ENCODE peak calls at places on chromosome 19, in eight cellular contexts. D, Q, T, C, G, X, F and H are unnamed samples.

GRCh38 chr19:35357867-35358573 is at the start of gene FFAR3:
- ATAC-seq in G (peak; percentile 65), C (no peak), D (peak; percentile 68), Q (peak; percentile 79), F (no peak), X (peak; percentile 65), T (peak; percentile 84), H (peak; percentile 39)

GRCh38 chr19:38743394-38744297 is 628 bp downstream of the CAPN12 start:
- ATAC-seq in Q (no peak), T (no peak), C (no peak), D (no peak), F (no peak), X (no peak), G (no peak), H (no peak)

GRCh38 chr19:10864538-10864899 is 6.8 kb upstream of the CARM1 start:
- ATAC-seq in C (peak; percentile 86), F (peak; percentile 95), X (peak; percentile 85), Q (peak; percentile 84), D (peak; percentile 90), T (peak; percentile 91), G (peak; percentile 92), H (peak; percentile 83)

GRCh38 chr19:4449022-4449825 is 8.4 kb downstream of the UBXN6 start:
- ATAC-seq in C (peak; percentile 74), D (peak; percentile 80), F (no peak), G (peak; percentile 74), T (peak; percentile 63), X (no peak), Q (peak; percentile 93), H (peak; percentile 82)

GRCh38 chr19:30535011-30535410 is 162.8 kb downstream of the ZNF536 start:
- ATAC-seq in Q (no peak), T (no peak), C (no peak), G (no peak), F (no peak), D (no peak), X (no peak), H (no peak)

GRCh38 chr19:10095948-10096614 is 6.4 kb downstream of the ANGPTL6 start:
- ATAC-seq in X (peak; percentile 91), Q (peak; percentile 92), G (peak; percentile 95), T (peak; percentile 96), F (peak; percentile 96), C (peak; percentile 93), D (peak; percentile 90), H (peak; percentile 93)

GRCh38 chr19:58098682-58098998 is 609 bp upstream of the ZSCAN18 start:
- ATAC-seq in G (no peak), Q (no peak), D (peak; percentile 34), T (no peak), C (peak; percentile 19), F (no peak), X (peak; percentile 17), H (no peak)

GRCh38 chr19:29812080-29812880 is 489 bp downstream of the CCNE1 start:
- ATAC-seq in T (no peak), C (no peak), Q (no peak), D (no peak), G (no peak), X (no peak), F (no peak), H (no peak)

GRCh38 chr19:19548915-19549537 is 11.0 kb downstream of the CILP2 start:
- ATAC-seq in Q (no peak), C (no peak), T (no peak), F (no peak), G (no peak), X (no peak), D (no peak), H (no peak)

GRCh38 chr19:8148410-8149231 is 771 bp downstream of the FBN3 start:
- ATAC-seq in F (no peak), T (no peak), D (peak; percentile 49), C (no peak), G (peak; percentile 18), Q (no peak), X (peak; percentile 70), H (no peak)

GRCh38 chr19:48739400-48739825 is 997 bp downstream of the RASIP1 start:
- ATAC-seq in D (no peak), X (no peak), C (no peak), Q (no peak), T (no peak), F (no peak), G (no peak), H (no peak)

GRCh38 chr19:33395561-33396550 is 22.3 kb downstream of the CEBPG start:
- ATAC-seq in C (no peak), G (no peak), F (no peak), Q (no peak), X (peak; percentile 12), D (no peak), T (peak; percentile 17), H (no peak)

GRCh38 chr19:6417713-6418561 is 6.7 kb downstream of the KHSRP start:
- ATAC-seq in Q (peak; percentile 54), D (peak; percentile 71), G (peak; percentile 41), X (peak; percentile 61), C (no peak), T (no peak), F (no peak), H (peak; percentile 64)

GRCh38 chr19:37855098-37855497 is 51.3 kb downstream of the WDR87 start:
- ATAC-seq in D (peak; percentile 83), X (peak; percentile 59), Q (peak; percentile 87), G (no peak), F (no peak), C (no peak), T (peak; percentile 55), H (no peak)

GRCh38 chr19:11657307-11657706 is 60.0 kb downstream of the ZNF627 start:
- ATAC-seq in C (no peak), Q (no peak), G (no peak), T (no peak), F (no peak), D (no peak), X (no peak), H (no peak)

GRCh38 chr19:28184997-28185396 is 1028.0 kb downstream of the UQCRFS1 start:
- ATAC-seq in G (no peak), C (no peak), Q (no peak), F (no peak), X (no peak), D (no peak), T (no peak), H (no peak)

DNA sequence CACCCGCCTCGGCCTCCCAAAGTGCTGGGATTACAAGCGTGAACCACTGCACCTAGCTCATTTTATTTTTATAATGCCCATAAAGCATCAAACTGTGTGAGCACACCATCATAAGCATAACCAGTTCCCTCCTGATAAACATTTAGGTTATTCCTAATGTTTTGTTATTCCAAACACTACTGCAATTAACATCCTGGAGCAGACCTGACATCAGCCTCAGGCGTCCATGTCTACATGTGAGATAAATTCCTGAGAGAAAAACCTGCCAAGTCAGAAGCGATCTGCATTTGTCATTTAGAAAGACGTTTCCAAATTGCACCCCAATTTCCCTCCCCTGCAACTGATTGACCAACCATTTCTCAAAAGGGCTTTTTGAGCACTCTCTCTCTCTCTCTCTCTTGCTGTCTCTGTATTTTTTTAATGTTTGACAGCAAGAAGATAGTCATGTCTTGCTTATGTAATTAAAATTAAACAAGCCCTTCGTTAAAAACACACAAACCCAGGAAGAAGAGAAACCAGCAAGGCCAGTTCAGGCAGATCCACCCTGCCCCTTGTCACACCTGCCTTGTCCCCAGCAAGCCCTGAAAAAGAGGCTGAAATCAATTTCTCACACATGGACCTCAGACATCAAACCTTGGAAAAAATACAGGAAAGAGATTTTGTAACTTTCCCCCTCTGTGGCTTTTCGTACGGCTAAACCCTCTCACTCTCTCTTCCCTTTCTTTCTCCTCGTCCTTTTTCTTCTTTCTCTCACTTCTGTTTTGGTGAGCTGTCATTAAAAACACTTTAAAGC is 9.9 kb downstream of the LYPD3 start:
- ATAC-seq in T (no peak), C (no peak), X (no peak), F (no peak), Q (no peak), G (no peak), D (peak; percentile 41), H (no peak)
- H3K27ac ChIP-seq in T (no peak overlapping the region), C (no peak overlapping the region), X (no peak overlapping the region), F (no peak overlapping the region), Q (no peak overlapping the region), G (no peak overlapping the region), D (no peak overlapping the region), H (no peak overlapping the region)

DNA sequence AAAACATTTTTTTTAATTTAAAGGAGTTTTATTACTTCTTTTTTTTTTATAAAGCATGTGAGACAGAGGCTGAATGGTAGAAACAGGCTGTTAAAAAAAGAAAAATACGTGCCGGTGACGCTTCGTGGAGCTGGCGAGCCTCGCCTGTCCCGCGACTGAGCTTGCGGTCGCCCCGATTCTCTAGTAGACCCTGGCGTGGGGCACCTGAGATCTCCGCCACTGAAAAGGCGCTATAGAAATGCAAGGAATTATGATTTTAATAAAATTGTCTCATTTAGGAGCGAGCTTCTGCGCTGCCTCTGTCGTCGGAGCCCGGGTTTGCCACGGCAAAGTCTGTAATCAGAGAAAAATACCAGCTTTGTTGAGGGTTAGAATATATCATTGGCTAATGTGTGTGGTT is 18.4 kb downstream of the NFIX start:
- ATAC-seq in C (no peak), Q (no peak), F (no peak), X (no peak), T (no peak), D (no peak), G (no peak), H (no peak)
- H3K27ac ChIP-seq in C (peak overlapping the region; percentile 87), Q (peak overlapping the region; percentile 79), F (no peak overlapping the region), X (peak overlapping the region; percentile 94), T (peak overlapping the region; percentile 46), D (no peak overlapping the region), G (no peak overlapping the region), H (peak overlapping the region; percentile 96)

DNA sequence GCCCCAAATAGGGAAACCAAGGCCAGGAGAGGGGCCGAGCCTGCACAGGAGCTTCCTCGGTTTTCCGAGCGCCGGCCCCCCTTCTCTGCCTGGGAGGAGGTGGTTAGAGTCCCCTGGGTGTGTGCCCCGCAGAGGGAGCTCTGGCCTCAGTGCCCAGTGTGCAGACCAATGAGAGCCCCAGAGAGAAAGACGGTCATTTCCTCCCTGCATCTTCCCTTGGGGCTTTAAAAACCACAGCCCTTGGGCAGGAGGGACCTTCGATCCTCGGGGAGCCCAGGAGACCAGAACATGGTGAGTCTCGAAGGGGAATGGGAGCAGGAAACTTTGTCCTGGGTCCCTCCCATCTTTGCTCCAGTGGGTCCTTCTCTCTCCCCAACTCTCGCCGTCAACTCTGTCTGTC is at the start of gene C5AR1:
- ATAC-seq in Q (peak; percentile 58), T (peak; percentile 80), C (no peak), F (no peak), G (no peak), X (peak; percentile 66), D (peak; percentile 74), H (peak; percentile 57)
- H3K27ac ChIP-seq in Q (no peak within 1 kb of the TSS), T (no peak within 1 kb of the TSS), C (no peak within 1 kb of the TSS), F (no peak within 1 kb of the TSS), G (no peak within 1 kb of the TSS), X (peak within 1 kb of the TSS; percentile 71), D (no peak within 1 kb of the TSS), H (no peak within 1 kb of the TSS)

GRCh38 chr19:45575216-45575615 is 9.4 kb downstream of the OPA3 start:
- ATAC-seq in T (no peak), F (no peak), D (no peak), X (no peak), G (no peak), Q (no peak), C (no peak), H (no peak)

GRCh38 chr19:45576682-45577081 is 7.9 kb downstream of the OPA3 start:
- ATAC-seq in G (no peak), C (no peak), F (no peak), Q (no peak), X (no peak), T (no peak), D (peak; percentile 3), H (no peak)

GRCh38 chr19:45577111-45577905 is 7.3 kb downstream of the OPA3 start:
- ATAC-seq in T (peak; percentile 87), Q (peak; percentile 83), F (no peak), G (peak; percentile 88), D (peak; percentile 91), X (peak; percentile 85), C (no peak), H (peak; percentile 78)

GRCh38 chr19:45581576-45581975 is 3.0 kb downstream of the OPA3 start:
- ATAC-seq in Q (no peak), C (no peak), T (no peak), G (no peak), D (no peak), X (no peak), F (no peak), H (no peak)

GRCh38 chr19:45578861-45579260 is 5.7 kb downstream of the OPA3 start:
- ATAC-seq in C (no peak), F (no peak), X (no peak), D (no peak), T (no peak), G (no peak), Q (peak; percentile 12), H (no peak)
- H3K27ac ChIP-seq in C (no peak overlapping the region), F (no peak overlapping the region), X (no peak overlapping the region), D (no peak overlapping the region), T (peak overlapping the region; percentile 39), G (no peak overlapping the region), Q (no peak overlapping the region), H (no peak overlapping the region)